ENCODE peak calls at places on chromosomes 12 and 14, in ten cellular contexts. A, S, K, U, H, O, C, M, W and G are unnamed samples.

GRCh38 chr14:105335735-105336476 is 21.4 kb downstream of the PACS2 start:
- DNase-seq in A (no peak), S (no peak), K (no peak), U (no peak), H (no peak), O (no peak), C (no peak), M (no peak), W (no peak), G (no peak)

GRCh38 chr12:131946757-131947156 is 3.0 kb upstream of the EP400 start:
- DNase-seq in A (no peak), S (no peak), K (no peak), U (no peak), H (no peak), O (no peak), C (no peak), M (no peak), W (no peak), G (no peak)

GRCh38 chr12:93139028-93139665 is 210.1 kb upstream of the EEA1 start:
- DNase-seq in A (no peak), S (no peak), K (no peak), U (no peak), H (no peak), O (no peak), C (no peak), M (no peak), W (no peak), G (no peak)

GRCh38 chr12:131279281-131279921 is 325.7 kb downstream of the ADGRD1 start:
- DNase-seq in A (no peak), S (no peak), K (no peak), U (no peak), H (no peak), O (no peak), C (no peak), M (no peak), W (no peak), G (no peak)

GRCh38 chr12:3644103-3644502 is 108.8 kb downstream of the CRACR2A start:
- DNase-seq in A (no peak), S (no peak), K (no peak), U (no peak), H (no peak), O (peak), C (no peak), M (no peak), W (no peak), G (no peak)

GRCh38 chr12:107454431-107454830 is 231.2 kb upstream of the PWP1 start:
- DNase-seq in A (no peak), S (no peak), K (no peak), U (no peak), H (no peak), O (no peak), C (no peak), M (no peak), W (no peak), G (no peak)

GRCh38 chr14:58635041-58635440 is 2.7 kb upstream of the DACT1 start:
- DNase-seq in A (no peak), S (no peak), K (no peak), U (no peak), H (no peak), O (no peak), C (no peak), M (no peak), W (no peak), G (no peak)

GRCh38 chr14:64841121-64841611 is 38.5 kb downstream of the SPTB start:
- DNase-seq in A (no peak), S (peak), K (no peak), U (no peak), H (no peak), O (peak), C (no peak), M (no peak), W (no peak), G (peak)

GRCh38 chr14:73372529-73372928 is 85.8 kb downstream of the NUMB start:
- DNase-seq in A (no peak), S (no peak), K (no peak), U (no peak), H (no peak), O (no peak), C (no peak), M (no peak), W (no peak), G (no peak)

GRCh38 chr12:50686406-50686805 is 77.5 kb upstream of the ATF1 start:
- DNase-seq in A (no peak), S (no peak), K (no peak), U (no peak), H (no peak), O (no peak), C (no peak), M (no peak), W (no peak), G (no peak)

GRCh38 chr14:40371011-40371410 is 938.8 kb upstream of the FBXO33 start:
- DNase-seq in A (no peak), S (no peak), K (no peak), U (no peak), H (no peak), O (no peak), C (no peak), M (no peak), W (no peak), G (no peak)

GRCh38 chr14:29016050-29016900 is 249.7 kb downstream of the FOXG1 start:
- DNase-seq in A (no peak), S (peak), K (peak), U (no peak), H (peak), O (peak), C (no peak), M (no peak), W (no peak), G (peak)

GRCh38 chr12:52213541-52214420 is 19.3 kb upstream of the KRT7 start:
- DNase-seq in A (no peak), S (peak), K (peak), U (peak), H (peak), O (peak), C (peak), M (peak), W (no peak), G (peak)

GRCh38 chr12:42130670-42131402 is 13.8 kb downstream of the GXYLT1 start:
- DNase-seq in A (no peak), S (no peak), K (no peak), U (no peak), H (no peak), O (no peak), C (no peak), M (no peak), W (no peak), G (peak)

GRCh38 chr12:24922109-24922508 is 26.8 kb downstream of the BCAT1 start:
- DNase-seq in A (no peak), S (no peak), K (no peak), U (no peak), H (no peak), O (peak), C (no peak), M (no peak), W (no peak), G (no peak)

GRCh38 chr14:81313200-81313599 is 86.9 kb downstream of the STON2 start:
- DNase-seq in A (no peak), S (no peak), K (no peak), U (no peak), H (no peak), O (no peak), C (no peak), M (no peak), W (no peak), G (no peak)

GRCh38 chr14:59631237-59631636 is 54.6 kb upstream of the CCDC175 start:
- DNase-seq in A (no peak), S (no peak), K (peak), U (no peak), H (peak), O (peak), C (no peak), M (no peak), W (no peak), G (no peak)

GRCh38 chr12:105935981-105936380 is 202.8 kb downstream of the NUAK1 start:
- DNase-seq in A (no peak), S (peak), K (no peak), U (peak), H (no peak), O (no peak), C (no peak), M (no peak), W (no peak), G (peak)

GRCh38 chr12:26282339-26282945 is 87.1 kb downstream of the SSPN start:
- DNase-seq in A (no peak), S (no peak), K (no peak), U (no peak), H (no peak), O (no peak), C (no peak), M (no peak), W (no peak), G (no peak)